ENCODE peak calls at places on chromosome 19, in four cellular contexts. M is GM12878, T is K562, O is SK-N-SH. E is an unnamed sample.

GRCh38 chr19:38904463-38905185 is 4.9 kb downstream of the NFKBIB start:
- DNase-seq in M (no peak), T (no peak), O (no peak), E (no peak)

GRCh38 chr19:737591-738093 is 13.3 kb upstream of the MISP start:
- DNase-seq in M (no peak), T (peak), O (peak), E (peak)

GRCh38 chr19:38201731-38202130 is 22.3 kb downstream of the DPF1 start:
- DNase-seq in M (no peak), T (no peak), O (no peak), E (no peak)

GRCh38 chr19:8724276-8724675 is 2.8 kb downstream of the OR2Z1 start:
- DNase-seq in M (no peak), T (no peak), O (no peak), E (no peak)

GRCh38 chr19:39679056-39679790 is 23.5 kb downstream of the LGALS16 start:
- DNase-seq in M (peak), T (no peak), O (no peak), E (no peak)

GRCh38 chr19:1491114-1491848 is at the start of gene REEP6:
- DNase-seq in M (no peak), T (peak), O (peak), E (no peak)

GRCh38 chr19:48636859-48637448 is at the start of gene DBP:
- DNase-seq in M (no peak), T (no peak), O (peak), E (peak)

GRCh38 chr19:32498641-32499200 is 82.3 kb upstream of the PDCD5 start:
- DNase-seq in M (no peak), T (no peak), O (no peak), E (no peak)

GRCh38 chr19:9498183-9498902 is at the start of gene ZNF560:
- DNase-seq in M (no peak), T (peak), O (peak), E (peak)

GRCh38 chr19:49664171-49665070 is 1.2 kb downstream of the IRF3 start:
- DNase-seq in M (no peak), T (peak), O (peak), E (peak)

GRCh38 chr19:40744554-40745401 is 5.5 kb downstream of the ACTMAP start:
- DNase-seq in M (no peak), T (peak), O (peak), E (peak)

GRCh38 chr19:2798733-2799132 is 13.4 kb downstream of the THOP1 start:
- DNase-seq in M (no peak), T (no peak), O (no peak), E (no peak)

GRCh38 chr19:35140898-35141626 is 2.0 kb upstream of the FXYD7 start:
- DNase-seq in M (no peak), T (peak), O (peak), E (peak)

GRCh38 chr19:29370276-29370675 is 155.5 kb upstream of the VSTM2B start:
- DNase-seq in M (no peak), T (peak), O (no peak), E (no peak)

GRCh38 chr19:855566-856120 is 3.5 kb downstream of the ELANE start:
- DNase-seq in M (no peak), T (no peak), O (peak), E (peak)

GRCh38 chr19:743168-743687 is 7.7 kb upstream of the MISP start:
- DNase-seq in M (no peak), T (no peak), O (no peak), E (peak)

GRCh38 chr19:51439021-51439465 is 19.2 kb downstream of the SIGLEC8 start:
- DNase-seq in M (no peak), T (peak), O (no peak), E (peak)

GRCh38 chr19:28010656-28011055 is 1202.3 kb downstream of the UQCRFS1 start:
- DNase-seq in M (no peak), T (peak), O (no peak), E (no peak)

GRCh38 chr19:33906578-33907335 is 110.1 kb downstream of the KCTD15 start:
- DNase-seq in M (no peak), T (no peak), O (no peak), E (peak)

GRCh38 chr19:48279747-48280146 is 9.9 kb downstream of the ZNF114 start:
- DNase-seq in M (no peak), T (no peak), O (no peak), E (no peak)

GRCh38 chr19:49231389-49231788 is 73.8 kb downstream of the TRPM4 start:
- DNase-seq in M (peak), T (no peak), O (no peak), E (no peak)

GRCh38 chr19:29831041-29831548 is 19.3 kb downstream of the CCNE1 start:
- DNase-seq in M (no peak), T (no peak), O (no peak), E (no peak)

GRCh38 chr19:33301011-33301899 is 1.1 kb downstream of the CEBPA start:
- DNase-seq in M (no peak), T (no peak), O (peak), E (peak)

DNA sequence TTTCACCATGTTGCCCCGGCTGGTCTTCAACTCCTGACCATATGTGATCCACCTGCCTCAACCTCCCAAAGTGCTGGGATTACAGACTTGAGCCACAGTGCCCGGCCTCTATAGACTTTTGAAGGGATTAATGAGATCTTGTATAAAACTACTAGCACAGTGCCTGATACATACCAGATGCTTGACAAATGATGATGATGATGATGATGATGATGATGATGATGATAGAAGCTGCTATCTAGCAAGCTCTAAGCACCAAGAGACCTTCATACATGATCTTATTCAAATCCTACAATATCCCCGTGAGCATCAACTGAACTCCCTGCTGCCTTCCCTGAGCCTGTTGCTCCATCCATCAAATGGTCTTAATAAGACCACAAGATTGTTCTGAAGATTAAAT is 14.4 kb downstream of the CEACAM20 start:
- DNase-seq in M (no peak), T (no peak), O (no peak), E (no peak)
- TF ChIP-seq USF1 in M (no peak), T (no peak), O (no peak), E (no peak)

GRCh38 chr19:11445141-11445540 is 9.7 kb downstream of the PRKCSH start:
- DNase-seq in M (no peak), T (no peak), O (no peak), E (no peak)

GRCh38 chr19:11446652-11447301 is 11.3 kb downstream of the PRKCSH start:
- DNase-seq in M (no peak), T (peak), O (peak), E (peak)

GRCh38 chr19:11446271-11446651 is 10.8 kb downstream of the PRKCSH start:
- DNase-seq in M (no peak), T (no peak), O (no peak), E (no peak)

GRCh38 chr19:11447347-11448262 is 12.2 kb downstream of the PRKCSH start:
- DNase-seq in M (no peak), T (peak), O (peak), E (no peak)

DNA sequence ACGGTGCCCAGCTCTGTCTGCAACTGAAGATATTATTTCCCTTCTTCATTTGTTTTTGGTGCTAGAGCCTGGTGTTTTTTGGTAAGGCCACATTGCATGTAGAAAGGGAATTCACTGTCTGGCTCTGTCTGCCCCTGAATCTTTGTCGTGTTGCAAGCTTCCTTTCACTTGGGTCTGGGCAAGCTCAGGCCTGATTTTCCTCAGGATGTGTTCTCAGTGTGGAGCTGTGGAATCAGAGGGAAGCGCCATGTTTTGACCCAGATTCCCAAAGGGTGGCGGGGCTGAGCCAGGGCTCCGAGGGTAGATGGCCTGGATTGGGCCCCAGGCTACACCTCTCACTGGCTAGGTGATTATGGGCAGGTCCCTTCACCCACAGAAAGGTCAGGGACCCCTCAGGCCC is 8.6 kb downstream of the PRKCSH start:
- DNase-seq in M (no peak), T (no peak), O (no peak), E (no peak)
- TF ChIP-seq CTCF in M (no peak), T (no peak), O (no peak), E (no peak)

GRCh38 chr19:15419413-15420025 is 731 bp upstream of the AKAP8L start:
- DNase-seq in M (no peak), T (no peak), O (no peak), E (no peak)
- TF ChIP-seq USF1 in M (no peak), T (no peak), O (no peak), E (no peak)

DNA sequence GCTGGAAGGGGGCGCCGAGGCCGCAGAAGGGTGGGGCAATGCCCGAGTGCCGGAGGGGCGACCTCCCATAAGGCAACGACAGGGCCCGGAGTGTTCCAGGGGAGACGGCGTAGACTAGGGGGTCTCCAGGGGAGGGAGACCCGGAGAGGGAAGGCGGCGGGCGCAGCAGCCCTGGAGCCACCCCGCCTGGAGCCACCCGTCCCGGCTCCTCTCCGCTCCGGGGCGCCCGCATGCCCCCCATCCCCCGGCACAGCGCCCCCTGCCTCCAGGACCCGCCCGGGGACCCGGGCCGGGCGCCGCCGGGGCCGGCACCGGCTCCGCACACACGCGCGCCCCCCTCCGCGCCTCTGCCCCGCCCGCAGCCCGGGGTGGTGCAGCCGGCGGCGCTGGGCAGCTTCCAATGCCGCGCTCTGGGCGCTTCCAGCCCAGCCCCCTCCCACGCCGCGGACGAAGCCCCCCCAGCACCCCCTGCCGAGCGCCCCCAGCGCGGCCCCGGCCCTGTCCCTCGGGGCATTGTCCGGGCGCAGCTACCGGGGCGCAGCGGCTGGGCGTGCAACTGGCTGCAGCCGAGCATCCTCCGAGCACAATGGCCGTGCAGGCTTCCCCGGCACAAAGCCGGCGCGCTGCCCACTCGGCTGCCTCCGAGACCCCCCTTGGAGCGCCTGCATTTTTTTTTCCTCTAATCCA is 519 bp downstream of the PTPRS start:
- DNase-seq in M (no peak), T (peak), O (peak), E (peak)
- TF ChIP-seq CTCF in M (peak), T (peak), O (peak), E (peak)

DNA sequence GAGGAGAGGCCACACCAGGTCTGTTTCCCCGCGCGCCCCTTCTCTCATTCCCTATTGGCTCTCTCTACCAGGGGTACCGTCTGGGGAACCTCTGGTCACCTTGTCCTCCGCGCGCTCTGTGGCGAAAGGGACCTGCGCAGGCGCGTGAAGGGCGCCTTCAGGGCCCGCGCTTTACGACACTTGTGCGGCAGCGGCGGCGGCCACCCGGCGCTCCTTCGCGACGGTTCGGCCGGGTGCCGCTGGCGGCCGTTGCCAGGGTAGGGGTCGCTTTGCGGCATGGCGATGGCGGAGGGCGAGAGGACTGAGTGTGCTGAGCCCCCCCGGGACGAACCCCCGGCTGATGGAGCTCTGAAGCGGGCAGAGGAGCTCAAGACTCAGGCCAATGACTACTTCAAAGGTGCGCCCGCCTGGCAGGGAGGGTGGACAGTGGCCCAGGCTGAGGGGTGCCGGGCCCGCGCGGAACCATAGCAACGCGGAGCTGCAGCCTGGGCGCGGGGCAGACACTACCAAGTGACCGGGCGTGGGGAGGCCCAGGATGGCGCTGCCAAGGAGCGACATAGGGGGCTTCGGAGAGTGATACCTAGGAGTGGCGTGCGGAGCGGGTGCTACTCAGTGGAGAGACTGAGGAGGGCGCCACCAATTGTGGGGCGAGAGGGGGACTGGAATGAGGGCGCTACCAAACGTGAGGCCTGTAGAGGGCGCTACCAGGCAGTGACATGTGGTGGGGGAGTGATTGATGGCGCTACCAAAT is at the start of gene PPP5C:
- DNase-seq in M (peak), T (peak), O (peak), E (peak)
- TF ChIP-seq USF1 in M (no peak), T (no peak), O (no peak), E (peak)

DNA sequence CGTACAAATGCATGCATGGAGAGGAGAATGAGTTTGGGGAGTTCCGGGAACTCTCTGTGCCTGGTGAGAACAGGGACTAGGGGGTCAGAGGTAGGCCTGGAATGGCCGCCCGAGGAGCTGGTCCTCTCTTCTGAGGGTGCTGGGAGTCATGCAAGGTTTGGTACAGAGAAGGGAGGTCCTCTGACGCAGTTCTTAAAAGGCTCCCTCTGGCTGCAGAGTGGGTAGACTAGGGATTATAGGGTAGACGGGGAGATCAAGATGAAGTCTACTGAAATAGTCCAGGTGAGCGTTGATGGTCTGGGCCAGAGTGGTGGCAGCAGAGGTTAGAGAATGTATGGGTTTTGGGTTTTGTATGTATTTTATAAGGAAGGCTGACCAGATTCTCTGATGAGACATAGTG is 796 bp downstream of the ZNF304 start:
- DNase-seq in M (no peak), T (peak), O (no peak), E (no peak)
- TF ChIP-seq CTCF in M (no peak), T (no peak), O (no peak), E (no peak)

E was measured in WTC11.